ENCODE peak calls at places on chromosomes 11 and 22, in nine cellular contexts. Y is tibial nerve; U is T-helper 2 cell; D is NCI-H2029; Q is GF-D8; L is activated CD4-positive, alpha-beta T cell treated with anti-CD3 and anti-CD28 coated beads, Interleukin-2, amount 50 U/mL, for 4 hours; C is NAMALWA; K is activated gamma-delta T cell treated with Interleukin-2 at 50 U/mL for 16 hours; E is KG1. P is an unnamed sample.

GRCh38 chr22:49929553-49929979 is 11.1 kb downstream of the CRELD2 start:
- DNase-seq in L (peak; percentile 71), Y (no peak), E (no peak), Q (no peak), U (peak; percentile 75), C (peak; percentile 85), K (peak; percentile 75), D (no peak), P (no peak)

GRCh38 chr11:101053492-101053891 is 76.1 kb downstream of the PGR start:
- DNase-seq in Y (no peak), K (no peak), L (no peak), C (no peak), D (no peak), E (no peak), U (no peak), Q (no peak), P (no peak)

GRCh38 chr22:39738746-39739145 is 154.8 kb downstream of the ENTHD1 start:
- DNase-seq in C (no peak), K (no peak), L (no peak), D (no peak), U (no peak), Y (no peak), Q (no peak), E (no peak), P (no peak)

GRCh38 chr11:8263109-8263768 is 439 bp downstream of the LMO1 start:
- DNase-seq in Y (no peak), D (peak; percentile 45), Q (no peak), K (no peak), U (no peak), C (no peak), L (no peak), E (no peak), P (peak; percentile 37)

GRCh38 chr11:60944504-60945294 is 7.3 kb downstream of the SLC15A3 start:
- DNase-seq in D (no peak), E (no peak), Y (no peak), K (no peak), U (no peak), Q (no peak), C (no peak), L (no peak), P (no peak)

GRCh38 chr11:125968363-125968762 is 22.5 kb downstream of the VSIG10L2 start:
- DNase-seq in E (no peak), L (no peak), C (no peak), K (no peak), Q (peak; percentile 98), D (no peak), Y (no peak), U (no peak), P (no peak)

GRCh38 chr11:102456381-102456780 is 3.8 kb upstream of the TMEM123 start:
- DNase-seq in L (no peak), Q (peak; percentile 93), C (no peak), E (no peak), Y (no peak), K (no peak), D (no peak), U (no peak), P (no peak)

GRCh38 chr11:130909650-130910049 is 6.6 kb downstream of the SNX19 start:
- DNase-seq in Y (no peak), D (no peak), K (no peak), Q (no peak), U (no peak), L (no peak), C (no peak), E (no peak), P (no peak)

GRCh38 chr22:45842141-45842831 is 134.7 kb downstream of the WNT7B start:
- DNase-seq in Y (no peak), U (no peak), L (no peak), K (no peak), C (no peak), E (no peak), D (no peak), Q (no peak), P (no peak)

GRCh38 chr22:40107756-40108437 is 69.8 kb upstream of the TNRC6B start:
- DNase-seq in D (peak; percentile 4), K (no peak), C (peak; percentile 18), L (peak; percentile 19), Y (no peak), U (no peak), E (peak; percentile 48), Q (peak; percentile 37), P (no peak)

GRCh38 chr11:112776834-112777793 is 184.1 kb upstream of the NCAM1 start:
- DNase-seq in K (no peak), C (no peak), L (no peak), Y (no peak), D (no peak), Q (no peak), U (no peak), E (no peak), P (peak; percentile 66)

GRCh38 chr11:35016939-35017338 is 100.5 kb downstream of the PDHX start:
- DNase-seq in C (no peak), Q (no peak), U (no peak), K (no peak), E (no peak), Y (no peak), L (no peak), D (no peak), P (no peak)

GRCh38 chr11:130831506-130832385 is 84.5 kb downstream of the SNX19 start:
- DNase-seq in E (no peak), D (no peak), Y (no peak), L (no peak), Q (no peak), C (no peak), U (no peak), K (no peak), P (peak; percentile 44)

GRCh38 chr11:128776434-128777284 is 82.8 kb downstream of the FLI1 start:
- DNase-seq in Y (no peak), E (no peak), U (no peak), D (no peak), Q (no peak), C (peak; percentile 67), K (peak; percentile 22), L (peak; percentile 11), P (no peak)

GRCh38 chr22:35900483-35901168 is 128.0 kb downstream of the RBFOX2 start:
- DNase-seq in Y (no peak), U (no peak), L (no peak), Q (no peak), K (no peak), D (no peak), C (no peak), E (no peak), P (no peak)

GRCh38 chr22:27911329-27911728 is 7.7 kb downstream of the PITPNB start:
- DNase-seq in K (no peak), L (no peak), Y (no peak), D (no peak), E (no peak), C (no peak), U (no peak), Q (no peak), P (no peak)

GRCh38 chr22:29581799-29582198 is 886 bp upstream of the NIPSNAP1 start:
- DNase-seq in Y (no peak), L (no peak), K (no peak), C (no peak), D (peak; percentile 46), Q (no peak), E (no peak), U (no peak), P (no peak)

GRCh38 chr11:1959786-1960185 is 12.7 kb downstream of the MRPL23 start:
- DNase-seq in K (no peak), Q (no peak), Y (no peak), D (no peak), U (no peak), C (no peak), E (no peak), L (no peak), P (no peak)

GRCh38 chr11:128420943-128421342 is 166.4 kb downstream of the ETS1 start:
- DNase-seq in Q (no peak), E (no peak), D (no peak), C (no peak), K (no peak), U (no peak), L (no peak), Y (no peak), P (no peak)

GRCh38 chr22:32578752-32579151 is 104.1 kb downstream of the FBXO7 start:
- DNase-seq in Y (no peak), L (no peak), D (no peak), U (no peak), C (no peak), E (no peak), K (no peak), Q (no peak), P (no peak)

GRCh38 chr11:72834905-72835304 is 20.7 kb downstream of the ATG16L2 start:
- DNase-seq in L (no peak), E (no peak), U (no peak), Y (no peak), K (no peak), C (peak; percentile 3), Q (no peak), D (no peak), P (no peak)

GRCh38 chr11:102111787-102112653 is 1.8 kb downstream of the YAP1 start:
- DNase-seq in Q (no peak), Y (peak; percentile 38), E (no peak), U (no peak), C (no peak), L (no peak), K (no peak), D (no peak), P (peak; percentile 3)

GRCh38 chr22:30968015-30968923 is at the start of gene MORC2:
- DNase-seq in E (no peak), Y (no peak), Q (peak; percentile 52), U (no peak), D (peak; percentile 67), K (no peak), C (peak; percentile 50), L (no peak), P (no peak)

GRCh38 chr11:45155058-45155551 is 8.7 kb downstream of the PRDM11 start:
- DNase-seq in C (no peak), K (no peak), E (no peak), D (no peak), Y (no peak), L (no peak), Q (no peak), U (no peak), P (no peak)

GRCh38 chr22:43381693-43382092 is 30.1 kb upstream of the MPPED1 start:
- DNase-seq in K (peak; percentile 15), Y (no peak), D (no peak), E (peak; percentile 57), L (no peak), U (no peak), C (no peak), Q (peak; percentile 88), P (no peak)

GRCh38 chr11:45407226-45407625 is 121.1 kb upstream of the SYT13 start:
- DNase-seq in L (no peak), K (no peak), Q (no peak), U (no peak), Y (no peak), D (no peak), C (no peak), E (no peak), P (no peak)

GRCh38 chr11:132997396-132997795 is 534.9 kb downstream of the OPCML start:
- DNase-seq in D (no peak), E (no peak), Q (no peak), Y (no peak), L (no peak), C (no peak), K (no peak), U (no peak), P (no peak)

GRCh38 chr22:50699754-50700386 is 27.2 kb downstream of the SHANK3 start:
- DNase-seq in D (no peak), C (peak; percentile 36), E (no peak), L (no peak), Q (no peak), U (no peak), K (no peak), Y (no peak), P (peak; percentile 42)

GRCh38 chr22:43392385-43392989 is 19.3 kb upstream of the MPPED1 start:
- DNase-seq in K (no peak), D (no peak), C (no peak), E (no peak), Q (no peak), U (no peak), L (no peak), Y (no peak), P (no peak)

GRCh38 chr11:111591187-111591960 is 10.9 kb upstream of the SIK2 start:
- DNase-seq in U (no peak), Y (no peak), L (no peak), C (no peak), D (no peak), E (no peak), K (no peak), Q (no peak), P (no peak)

GRCh38 chr11:109320595-109320994 is 101.4 kb upstream of the C11orf87 start:
- DNase-seq in E (no peak), Y (no peak), U (no peak), C (no peak), L (no peak), D (no peak), Q (no peak), K (no peak), P (no peak)